ENCODE peak calls at places on chromosome 15, in five cellular contexts. O is HCT116, E is endothelial cell of umbilical vein, W is hepatocyte, V is neural progenitor cell. F is an unnamed sample. For H3K36me3, the result is how much of the 10 kb centered on the place peaks cover.

GRCh38 chr15:70833897-70834765 is 19.8 kb downstream of the LARP6 start:
- DNase-seq in O (peak), E (peak), W (peak), V (no peak), F (peak)

GRCh38 chr15:29921130-29921601 is 98.9 kb upstream of the TJP1 start:
- DNase-seq in O (peak), E (no peak), W (peak), V (no peak), F (no peak)

GRCh38 chr15:68814596-68814995 is 6.1 kb downstream of the ANP32A start:
- DNase-seq in O (no peak), E (no peak), W (no peak), V (no peak), F (no peak)

GRCh38 chr15:76274821-76275220 is 36.4 kb downstream of the ETFA start:
- DNase-seq in O (no peak), E (no peak), W (no peak), V (no peak), F (no peak)

GRCh38 chr15:100881573-100882336 is 2.1 kb downstream of the ALDH1A3 start:
- DNase-seq in O (no peak), E (no peak), W (no peak), V (no peak), F (no peak)

GRCh38 chr15:51161491-51162260 is 67.0 kb upstream of the TNFAIP8L3 start:
- DNase-seq in O (no peak), E (no peak), W (no peak), V (no peak), F (no peak)

GRCh38 chr15:39394534-39394933 is 186.3 kb upstream of the THBS1 start:
- DNase-seq in O (no peak), E (no peak), W (no peak), V (no peak), F (no peak)

GRCh38 chr15:27418729-27419128 is 447.7 kb downstream of the GABRG3 start:
- DNase-seq in O (no peak), E (no peak), W (peak), V (peak), F (no peak)

GRCh38 chr15:40929730-40930429 is 740 bp downstream of the DLL4 start:
- DNase-seq in O (no peak), E (peak), W (peak), V (peak), F (no peak)

GRCh38 chr15:70494861-70495571 is 268.3 kb downstream of the UACA start:
- DNase-seq in O (no peak), E (peak), W (peak), V (peak), F (no peak)

GRCh38 chr15:74144153-74144775 is 13.9 kb downstream of the ISLR2 start:
- DNase-seq in O (peak), E (no peak), W (no peak), V (no peak), F (no peak)

GRCh38 chr15:70834999-70835398 is 19.0 kb downstream of the LARP6 start:
- DNase-seq in O (no peak), E (no peak), W (no peak), V (no peak), F (no peak)

GRCh38 chr15:69973102-69973714 is 124.5 kb downstream of the TLE3 start:
- DNase-seq in O (no peak), E (no peak), W (peak), V (peak), F (no peak)

GRCh38 chr15:33226559-33227181 is 32.2 kb upstream of the FMN1 start:
- DNase-seq in O (peak), E (peak), W (peak), V (peak), F (no peak)

GRCh38 chr15:31016446-31016915 is 25.1 kb upstream of the MTMR10 start:
- DNase-seq in O (no peak), E (peak), W (no peak), V (no peak), F (no peak)

GRCh38 chr15:70498096-70498626 is 265.2 kb downstream of the UACA start:
- DNase-seq in O (no peak), E (no peak), W (no peak), V (no peak), F (no peak)

GRCh38 chr15:28921336-28921735 is 35.6 kb downstream of the APBA2 start:
- DNase-seq in O (no peak), E (no peak), W (no peak), V (no peak), F (no peak)

GRCh38 chr15:48012191-48012590 is 108.6 kb upstream of the SLC24A5 start:
- DNase-seq in O (no peak), E (no peak), W (no peak), V (no peak), F (no peak)

GRCh38 chr15:85897818-85898717 is 103.3 kb upstream of the KLHL25 start:
- DNase-seq in O (no peak), E (no peak), W (no peak), V (peak), F (no peak)

GRCh38 chr15:25805006-25805405 is 58.1 kb downstream of the ATP10A start:
- DNase-seq in O (no peak), E (no peak), W (no peak), V (no peak), F (no peak)

GRCh38 chr15:52464040-52464439 is 64.6 kb downstream of the MYO5A start:
- DNase-seq in O (no peak), E (no peak), W (no peak), V (no peak), F (no peak)
- H3K4me3 ChIP-seq in O (no peak), E (no peak), W (no peak), V (no peak), F (no peak)

GRCh38 chr15:89325039-89325803 is 9.4 kb downstream of the POLG start:
- DNase-seq in O (no peak), E (no peak), W (no peak), V (no peak), F (no peak)

GRCh38 chr15:89323825-89324224 is 10.8 kb downstream of the POLG start:
- DNase-seq in O (no peak), E (no peak), W (no peak), V (no peak), F (no peak)

GRCh38 chr15:89321521-89322410 is 12.9 kb downstream of the POLG start:
- DNase-seq in O (no peak), E (no peak), W (no peak), V (no peak), F (no peak)

GRCh38 chr15:89320200-89320599 is 14.4 kb downstream of the POLG start:
- DNase-seq in O (no peak), E (no peak), W (no peak), V (no peak), F (no peak)

DNA sequence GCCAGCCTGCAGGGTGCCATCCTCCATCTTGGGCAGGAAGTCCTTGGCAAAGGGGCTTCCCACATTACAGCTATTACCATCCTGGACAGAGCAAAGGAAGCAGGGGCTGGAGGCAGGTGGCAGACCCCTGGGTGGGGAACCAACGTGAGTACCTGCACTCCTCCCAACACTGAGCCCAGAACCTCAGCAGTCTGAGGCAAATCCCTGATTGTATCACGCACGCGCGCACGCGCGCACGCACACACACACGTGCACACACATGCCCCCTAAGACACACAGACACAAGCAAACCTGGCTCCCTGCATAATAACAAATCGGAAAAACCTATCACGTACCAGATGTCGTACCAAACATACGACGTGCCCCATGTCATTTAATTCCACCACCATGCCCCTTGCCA is 11.8 kb downstream of the POLG start:
- DNase-seq in O (no peak), E (no peak), W (no peak), V (no peak), F (no peak)
- H3K36me3 ChIP-seq in O (half or more), E (under half), W (under half), V (under half), F (half or more)

GRCh38 chr15:79541176-79541575 is 109.0 kb downstream of the MINAR1 start:
- DNase-seq in O (no peak), E (no peak), W (no peak), V (no peak), F (no peak)

GRCh38 chr15:79539426-79539825 is 107.3 kb downstream of the MINAR1 start:
- DNase-seq in O (no peak), E (no peak), W (no peak), V (no peak), F (no peak)

GRCh38 chr15:79540551-79540950 is 108.4 kb downstream of the MINAR1 start:
- DNase-seq in O (peak), E (no peak), W (no peak), V (no peak), F (no peak)

GRCh38 chr15:79535536-79535935 is 103.4 kb downstream of the MINAR1 start:
- DNase-seq in O (no peak), E (no peak), W (no peak), V (no peak), F (no peak)
- TF ChIP-seq EZH2 in O (no peak), E (no peak), W (no peak), V (no peak), F (no peak)

GRCh38 chr15:66253296-66253642 is 281 bp downstream of the MEGF11 start:
- DNase-seq in O (no peak), E (no peak), W (no peak), V (no peak), F (no peak)
- H3K4me3 ChIP-seq in O (peak), E (peak), W (peak), V (peak), F (peak)

GRCh38 chr15:90799639-90800038 is 68.7 kb upstream of the FURIN start:
- DNase-seq in O (no peak), E (no peak), W (no peak), V (no peak), F (no peak)

GRCh38 chr15:90807687-90808086 is 60.7 kb upstream of the FURIN start:
- DNase-seq in O (no peak), E (no peak), W (no peak), V (no peak), F (no peak)

GRCh38 chr15:90807074-90807646 is 61.2 kb upstream of the FURIN start:
- DNase-seq in O (no peak), E (no peak), W (no peak), V (no peak), F (no peak)

DNA sequence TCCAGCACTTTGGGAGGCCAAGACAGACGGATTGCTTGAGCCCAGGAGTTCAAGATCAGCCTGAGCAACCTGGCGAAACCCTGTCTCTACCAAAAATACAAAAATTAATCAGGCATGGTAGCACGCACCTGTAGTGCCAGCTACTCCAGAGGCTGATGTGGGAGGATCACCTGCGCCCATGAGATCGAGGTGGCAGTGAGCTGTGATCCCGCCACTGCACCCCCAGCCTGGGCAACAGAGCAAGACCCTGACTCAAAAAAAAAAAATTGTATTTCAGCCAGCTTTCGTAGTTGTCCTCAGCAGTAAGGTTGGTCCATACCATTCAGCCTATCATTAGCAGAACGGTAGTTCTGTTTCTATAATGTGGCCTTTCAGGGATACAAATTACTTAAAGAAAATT is 66.6 kb upstream of the FURIN start:
- DNase-seq in O (no peak), E (no peak), W (no peak), V (no peak), F (no peak)
- H3K36me3 ChIP-seq in O (under half), E (under half), W (under half), V (under half), F (under half)

GRCh38 chr15:83653288-83653638 is 660 bp upstream of the ADAMTSL3 start:
- DNase-seq in O (no peak), E (no peak), W (no peak), V (no peak), F (no peak)

GRCh38 chr15:83653639-83654378 is at the start of gene ADAMTSL3:
- DNase-seq in O (no peak), E (no peak), W (peak), V (peak), F (no peak)

GRCh38 chr15:83655237-83655616 is 1.3 kb downstream of the ADAMTSL3 start:
- DNase-seq in O (no peak), E (no peak), W (no peak), V (no peak), F (no peak)

GRCh38 chr15:83656192-83656591 is 2.3 kb downstream of the ADAMTSL3 start:
- DNase-seq in O (no peak), E (no peak), W (no peak), V (no peak), F (no peak)

DNA sequence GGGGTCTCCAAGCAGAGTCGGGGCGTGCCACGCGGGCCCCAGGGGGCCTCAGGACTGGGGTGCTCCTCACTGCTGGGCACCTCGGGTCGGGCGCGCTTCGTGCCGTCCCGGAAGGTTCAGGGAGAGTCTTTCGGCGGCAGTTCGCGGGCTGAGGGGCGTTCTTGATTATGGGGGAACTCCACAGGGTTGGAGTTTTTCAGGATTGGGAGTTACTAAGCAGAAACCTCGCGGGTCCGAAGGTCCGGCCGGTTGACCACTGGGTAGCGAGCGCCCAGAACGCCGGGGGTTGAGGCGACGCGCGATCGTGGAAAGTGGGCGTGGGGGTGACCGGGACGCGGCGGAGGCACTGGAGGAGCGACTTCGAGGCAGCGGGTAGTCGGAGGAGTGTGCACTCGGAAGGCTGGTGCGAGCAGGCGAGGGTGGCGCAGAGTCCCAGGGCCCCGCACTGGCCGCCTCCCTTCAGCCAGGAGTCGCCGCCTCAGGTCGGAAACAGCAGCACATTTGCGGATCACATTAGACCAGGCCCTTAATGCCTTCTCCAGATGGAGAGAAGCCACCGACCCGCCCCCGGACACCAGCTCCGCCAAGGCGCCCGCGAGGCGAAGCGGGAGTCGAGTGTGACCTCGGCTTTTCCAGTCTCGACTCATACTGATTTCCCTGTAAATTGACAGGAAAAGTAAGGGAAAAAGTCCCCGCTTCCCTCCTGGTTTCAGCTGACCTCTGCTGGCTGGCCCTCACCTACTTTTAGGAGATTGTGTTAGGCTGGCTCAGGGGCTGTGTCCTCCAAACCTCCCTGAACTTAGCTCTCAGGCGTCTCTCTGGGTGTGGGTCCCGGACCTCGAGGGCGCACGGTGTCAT is 685 bp downstream of the ADAMTSL3 start:
- DNase-seq in O (no peak), E (no peak), W (peak), V (peak), F (no peak)
- TF ChIP-seq EZH2 in O (no peak), E (peak), W (peak), V (peak), F (no peak)

GRCh38 chr15:57217716-57218598 is 158.3 kb upstream of the CGNL1 start:
- DNase-seq in O (no peak), E (peak), W (no peak), V (peak), F (no peak)

GRCh38 chr15:57216288-57216687 is 160.0 kb upstream of the CGNL1 start:
- DNase-seq in O (no peak), E (peak), W (peak), V (peak), F (no peak)

GRCh38 chr15:57220220-57220619 is 156.1 kb upstream of the CGNL1 start:
- DNase-seq in O (no peak), E (peak), W (peak), V (no peak), F (peak)

GRCh38 chr15:57215371-57215770 is 160.9 kb upstream of the CGNL1 start:
- DNase-seq in O (no peak), E (no peak), W (no peak), V (no peak), F (no peak)

GRCh38 chr15:57218826-57219576 is 157.3 kb upstream of the CGNL1 start:
- DNase-seq in O (no peak), E (peak), W (peak), V (peak), F (peak)
- H3K4me3 ChIP-seq in O (no peak), E (no peak), W (peak), V (peak), F (peak)

DNA sequence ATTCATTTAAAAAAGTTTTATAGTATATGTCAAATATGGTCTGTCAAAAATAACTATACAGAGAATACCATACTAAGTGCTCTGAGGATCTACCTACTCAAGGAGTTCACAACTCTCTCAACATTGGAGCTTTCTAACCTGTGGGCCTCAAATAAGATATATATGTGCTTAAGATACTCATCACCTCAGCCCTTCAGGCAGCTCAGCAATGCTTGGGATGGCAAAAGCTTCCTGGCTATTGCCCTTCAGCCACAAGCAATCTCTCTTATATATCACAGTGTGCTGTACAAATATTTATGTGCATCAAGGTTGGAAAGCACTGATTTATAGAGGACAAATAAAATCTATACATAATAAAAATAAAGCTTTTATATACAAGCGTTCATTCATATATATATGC is 40.3 kb downstream of the ICE2 start:
- DNase-seq in O (no peak), E (no peak), W (no peak), V (no peak), F (no peak)
- H3K36me3 ChIP-seq in O (under half), E (under half), W (under half), V (under half), F (under half)